ENCODE peak calls at places on chromosome 20, in four cellular contexts. One of them, this sample, is unnamed.

GRCh38 chr20:63835031-63835858 is 4.2 kb upstream of the ZBTB46 start:
- DNase-seq in K562: peak
- DNase-seq in HCT116: peak
- DNase-seq in HepG2: peak
- DNase-seq in this sample: no peak

GRCh38 chr20:47258745-47259695 is 97.5 kb downstream of the ZMYND8 start:
- DNase-seq in K562: no peak
- DNase-seq in HCT116: no peak
- DNase-seq in HepG2: no peak
- DNase-seq in this sample: no peak

GRCh38 chr20:32918296-32918695 is 59.6 kb downstream of the EFCAB8 start:
- DNase-seq in K562: no peak
- DNase-seq in HCT116: no peak
- DNase-seq in HepG2: no peak
- DNase-seq in this sample: no peak

GRCh38 chr20:43894531-43894930 is 20.1 kb upstream of the TOX2 start:
- DNase-seq in K562: no peak
- DNase-seq in HCT116: no peak
- DNase-seq in HepG2: no peak
- DNase-seq in this sample: no peak

GRCh38 chr20:14800743-14801425 is 463.5 kb upstream of the FLRT3 start:
- DNase-seq in K562: no peak
- DNase-seq in HCT116: no peak
- DNase-seq in HepG2: no peak
- DNase-seq in this sample: no peak

GRCh38 chr20:6007529-6008103 is 46.2 kb downstream of the LRRN4 start:
- DNase-seq in K562: no peak
- DNase-seq in HCT116: no peak
- DNase-seq in HepG2: peak
- DNase-seq in this sample: no peak

GRCh38 chr20:8527998-8528397 is 395.9 kb downstream of the PLCB1 start:
- DNase-seq in K562: no peak
- DNase-seq in HCT116: no peak
- DNase-seq in HepG2: no peak
- DNase-seq in this sample: no peak

GRCh38 chr20:51651921-51652549 is 109.5 kb upstream of the NFATC2 start:
- DNase-seq in K562: no peak
- DNase-seq in HCT116: no peak
- DNase-seq in HepG2: no peak
- DNase-seq in this sample: no peak

GRCh38 chr20:21156266-21156665 is 30.4 kb downstream of the KIZ start:
- DNase-seq in K562: no peak
- DNase-seq in HCT116: no peak
- DNase-seq in HepG2: no peak
- DNase-seq in this sample: no peak

GRCh38 chr20:46255440-46256104 is 52.7 kb downstream of the CDH22 start:
- DNase-seq in K562: peak
- DNase-seq in HCT116: peak
- DNase-seq in HepG2: peak
- DNase-seq in this sample: no peak

GRCh38 chr20:43766917-43767316 is 40.1 kb upstream of the GTSF1L start:
- DNase-seq in K562: no peak
- DNase-seq in HCT116: no peak
- DNase-seq in HepG2: no peak
- DNase-seq in this sample: no peak

GRCh38 chr20:59966428-59966827 is 8.2 kb downstream of the CDH26 start:
- DNase-seq in K562: no peak
- DNase-seq in HCT116: no peak
- DNase-seq in HepG2: no peak
- DNase-seq in this sample: no peak

GRCh38 chr20:57614490-57615471 is 5.4 kb downstream of the ZBP1 start:
- DNase-seq in K562: no peak
- DNase-seq in HCT116: no peak
- DNase-seq in HepG2: no peak
- DNase-seq in this sample: no peak

GRCh38 chr20:4449977-4450715 is 271.6 kb upstream of the PRND start:
- DNase-seq in K562: no peak
- DNase-seq in HCT116: peak
- DNase-seq in HepG2: peak
- DNase-seq in this sample: no peak

GRCh38 chr20:23130622-23130916 is 44.4 kb upstream of the CD93 start:
- DNase-seq in K562: no peak
- DNase-seq in HCT116: no peak
- DNase-seq in HepG2: no peak
- DNase-seq in this sample: no peak

GRCh38 chr20:45463113-45463512 is 6.4 kb upstream of the WFDC2 start:
- DNase-seq in K562: no peak
- DNase-seq in HCT116: no peak
- DNase-seq in HepG2: no peak
- DNase-seq in this sample: no peak

GRCh38 chr20:9617062-9617461 is 102.7 kb downstream of the LAMP5 start:
- DNase-seq in K562: peak
- DNase-seq in HCT116: peak
- DNase-seq in HepG2: peak
- DNase-seq in this sample: peak

GRCh38 chr20:59749293-59749680 is 144.9 kb downstream of the PHACTR3 start:
- DNase-seq in K562: no peak
- DNase-seq in HCT116: no peak
- DNase-seq in HepG2: no peak
- DNase-seq in this sample: no peak

GRCh38 chr20:41654884-41655283 is 36.7 kb upstream of the CHD6 start:
- DNase-seq in K562: no peak
- DNase-seq in HCT116: no peak
- DNase-seq in HepG2: no peak
- DNase-seq in this sample: no peak

GRCh38 chr20:31605902-31606677 is 1.0 kb downstream of the ID1 start:
- DNase-seq in K562: peak
- DNase-seq in HCT116: no peak
- DNase-seq in HepG2: peak
- DNase-seq in this sample: no peak

DNA sequence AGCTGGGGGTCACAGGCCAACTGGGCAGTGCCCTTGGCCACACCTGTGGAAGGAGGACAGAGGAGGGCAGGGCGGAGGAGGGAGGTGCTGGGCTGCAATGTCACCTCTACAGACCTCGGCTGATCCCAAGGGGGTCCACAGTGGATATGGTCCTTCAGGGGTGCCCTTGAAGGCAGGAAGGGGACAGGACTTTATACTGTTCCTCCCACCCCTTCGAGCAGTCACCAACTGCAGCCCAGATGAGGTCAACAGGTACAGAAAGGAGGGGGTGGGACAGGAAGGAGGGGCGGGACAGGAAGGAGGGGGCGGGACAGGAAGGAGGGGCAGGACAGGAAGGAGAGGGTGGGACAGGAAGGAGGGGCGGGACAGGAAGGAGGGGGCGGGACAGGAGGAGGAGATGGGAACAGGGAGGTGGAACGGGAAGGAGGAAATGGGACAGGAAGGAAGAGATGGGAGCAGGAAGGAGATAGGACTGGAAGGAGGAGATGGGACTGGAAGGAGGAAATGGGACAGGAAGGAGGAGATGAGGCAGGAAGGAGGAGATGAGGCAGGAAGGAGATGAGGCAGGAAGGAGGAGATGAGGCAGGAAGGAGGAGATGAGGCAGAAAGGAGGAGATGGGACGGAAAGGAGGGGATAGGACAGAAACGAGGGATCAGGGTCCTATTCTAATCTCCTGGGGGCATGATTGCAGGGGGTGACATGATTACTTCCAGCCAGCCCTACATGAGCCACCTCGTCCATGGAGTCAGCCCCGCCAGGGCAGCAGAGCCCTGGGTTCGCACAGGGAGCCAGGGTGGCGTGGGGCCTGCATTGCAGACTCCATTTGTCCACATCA is 19.4 kb upstream of the MRGBP start:
- DNase-seq in K562: peak
- DNase-seq in HCT116: peak
- DNase-seq in HepG2: peak
- DNase-seq in this sample: no peak
- H3K4me3 ChIP-seq in K562: peak
- H3K4me3 ChIP-seq in HCT116: peak
- H3K4me3 ChIP-seq in HepG2: peak
- H3K4me3 ChIP-seq in this sample: no peak

DNA sequence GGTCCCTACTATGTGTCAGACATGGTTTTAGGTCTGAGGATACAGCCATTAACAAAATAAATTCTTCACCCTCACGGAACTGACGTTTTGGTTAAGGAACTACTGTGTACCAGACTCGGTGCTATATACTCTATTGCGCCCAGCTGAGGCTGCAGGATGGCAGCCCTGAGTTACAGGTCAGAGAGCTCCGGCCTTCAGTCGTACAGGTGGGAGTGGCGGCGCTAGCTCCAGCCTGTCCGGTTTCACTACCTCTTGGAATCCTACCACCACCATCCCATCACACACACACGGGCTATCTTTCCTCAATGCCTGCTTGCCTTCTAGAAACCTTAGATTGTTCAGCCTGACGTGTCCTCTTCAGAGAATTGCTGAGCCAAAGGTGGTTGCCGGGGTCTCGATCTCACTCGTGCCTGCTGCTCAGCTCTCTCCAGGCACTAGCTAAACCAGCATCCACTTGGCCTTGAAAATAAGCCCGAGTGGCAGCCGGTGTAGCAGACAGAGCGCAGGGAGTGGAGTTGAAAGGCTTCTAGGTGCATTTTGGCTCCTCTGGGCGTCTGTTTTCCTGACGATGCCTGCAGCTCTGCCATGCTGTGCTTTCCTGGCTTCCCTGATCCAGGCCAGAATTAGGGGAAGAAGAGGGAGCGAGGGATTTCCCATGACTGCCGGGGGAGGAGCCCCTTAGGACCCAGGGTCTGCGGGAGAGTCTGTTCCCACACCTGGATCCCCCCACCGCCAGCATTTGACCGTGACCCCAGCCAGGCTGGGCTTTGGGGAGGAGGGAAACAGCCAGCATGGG is 1.1 kb upstream of the TCF15 start:
- DNase-seq in K562: no peak
- DNase-seq in HCT116: no peak
- DNase-seq in HepG2: no peak
- DNase-seq in this sample: no peak
- H3K27ac ChIP-seq in K562: no peak
- H3K27ac ChIP-seq in HCT116: no peak
- H3K27ac ChIP-seq in HepG2: no peak
- H3K27ac ChIP-seq in this sample: no peak

GRCh38 chr20:62411479-62412193 is 4.6 kb upstream of the CABLES2 start:
- DNase-seq in K562: no peak
- DNase-seq in HCT116: no peak
- DNase-seq in HepG2: peak
- DNase-seq in this sample: no peak
- TF ChIP-seq TCF7L2 in K562: no peak
- TF ChIP-seq TCF7L2 in HCT116: no peak
- TF ChIP-seq TCF7L2 in HepG2: no peak
- TF ChIP-seq TCF7L2 in this sample: no peak

GRCh38 chr20:24693466-24694156 is 224.2 kb downstream of the SYNDIG1 start:
- DNase-seq in K562: no peak
- DNase-seq in HCT116: no peak
- DNase-seq in HepG2: no peak
- DNase-seq in this sample: no peak

GRCh38 chr20:24696396-24696795 is 227.0 kb downstream of the SYNDIG1 start:
- DNase-seq in K562: no peak
- DNase-seq in HCT116: no peak
- DNase-seq in HepG2: no peak
- DNase-seq in this sample: no peak

GRCh38 chr20:24695529-24696225 is 226.2 kb downstream of the SYNDIG1 start:
- DNase-seq in K562: no peak
- DNase-seq in HCT116: no peak
- DNase-seq in HepG2: no peak
- DNase-seq in this sample: no peak

GRCh38 chr20:24694157-24694726 is 224.8 kb downstream of the SYNDIG1 start:
- DNase-seq in K562: no peak
- DNase-seq in HCT116: no peak
- DNase-seq in HepG2: no peak
- DNase-seq in this sample: no peak

DNA sequence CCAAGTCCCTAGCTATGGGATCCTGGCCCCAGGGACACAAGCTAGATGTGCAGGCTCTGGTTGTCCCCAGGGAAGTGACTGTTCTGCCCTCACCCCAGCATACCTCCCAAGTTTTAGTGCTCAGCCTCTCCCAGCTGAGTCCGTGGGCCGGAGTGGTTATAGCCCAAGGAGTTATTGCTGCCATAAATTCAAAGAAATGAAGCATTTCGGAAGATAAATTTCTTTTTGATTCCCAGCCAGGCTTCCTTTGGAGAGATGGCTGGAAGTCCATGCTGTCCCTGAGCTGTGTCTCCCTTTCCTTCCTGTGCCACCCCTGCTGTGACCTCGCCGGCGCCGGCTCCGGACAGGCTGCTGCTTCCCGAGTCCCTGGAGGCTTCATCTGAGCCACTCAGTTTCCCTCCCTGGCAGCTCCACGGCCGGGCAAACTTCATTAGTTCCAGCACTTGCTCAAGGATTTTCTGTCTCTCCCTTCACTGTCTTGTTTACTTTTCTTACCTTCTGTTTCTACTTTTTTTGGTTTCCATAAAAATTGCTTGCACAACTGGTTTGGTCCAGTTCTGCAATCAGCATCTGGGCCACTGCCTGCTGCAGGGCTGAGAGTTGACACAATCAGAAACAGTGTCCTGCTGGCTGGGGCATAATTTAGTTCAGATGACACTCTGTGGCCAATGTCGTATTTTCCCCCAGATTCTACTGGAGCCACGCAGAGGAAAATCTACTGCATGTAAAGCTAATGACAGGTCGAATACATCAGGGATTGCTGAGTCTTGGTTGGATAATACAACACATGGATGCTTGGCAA is 225.5 kb downstream of the SYNDIG1 start:
- DNase-seq in K562: no peak
- DNase-seq in HCT116: no peak
- DNase-seq in HepG2: no peak
- DNase-seq in this sample: no peak
- H3K4me3 ChIP-seq in K562: no peak
- H3K4me3 ChIP-seq in HCT116: no peak
- H3K4me3 ChIP-seq in HepG2: no peak
- H3K4me3 ChIP-seq in this sample: no peak

GRCh38 chr20:35271073-35271882 is 6.6 kb downstream of the MMP24OS start:
- DNase-seq in K562: peak
- DNase-seq in HCT116: no peak
- DNase-seq in HepG2: no peak
- DNase-seq in this sample: no peak

GRCh38 chr20:35274172-35275092 is 3.5 kb downstream of the MMP24OS start:
- DNase-seq in K562: no peak
- DNase-seq in HCT116: no peak
- DNase-seq in HepG2: no peak
- DNase-seq in this sample: no peak

GRCh38 chr20:35271904-35272303 is 6.0 kb downstream of the MMP24OS start:
- DNase-seq in K562: no peak
- DNase-seq in HCT116: no peak
- DNase-seq in HepG2: no peak
- DNase-seq in this sample: no peak

GRCh38 chr20:35275741-35276251 is 2.1 kb downstream of the MMP24OS start:
- DNase-seq in K562: no peak
- DNase-seq in HCT116: no peak
- DNase-seq in HepG2: no peak
- DNase-seq in this sample: no peak

GRCh38 chr20:35273449-35274171 is 4.3 kb downstream of the MMP24OS start:
- DNase-seq in K562: no peak
- DNase-seq in HCT116: no peak
- DNase-seq in HepG2: no peak
- DNase-seq in this sample: no peak
- H3K27ac ChIP-seq in K562: no peak
- H3K27ac ChIP-seq in HCT116: no peak
- H3K27ac ChIP-seq in HepG2: no peak
- H3K27ac ChIP-seq in this sample: no peak